ENCODE peak calls at places on chromosomes 4 and X, in eight cellular contexts. One of them, this sample, is unnamed.

GRCh38 chr4:123671633-123672404 is 275.2 kb downstream of the SPRY1 start:
- DNase-seq in naive thymus-derived CD8-positive, alpha-beta T cell: no peak
- DNase-seq in left kidney: no peak
- DNase-seq in fibroblast of mammary gland: no peak
- DNase-seq in activated naive CD4-positive, alpha-beta T cell treated with Interleukin-2 at 50 U/mL for 16 hours: peak; percentile 21
- DNase-seq in stimulated activated CD4-positive, alpha-beta T cell treated with anti-CD3 and anti-CD28 coated beads, Interleukin-15, amount 100 ng/mL, for 24 hours: peak; percentile 53
- DNase-seq in substantia nigra: no peak
- DNase-seq in activated gamma-delta T cell treated with Interleukin-2 at 50 U/mL for 16 hours: no peak
- DNase-seq in this sample: no peak

GRCh38 chrX:13911581-13911980 is 94.7 kb upstream of the GPM6B start:
- DNase-seq in naive thymus-derived CD8-positive, alpha-beta T cell: no peak
- DNase-seq in activated gamma-delta T cell treated with Interleukin-2 at 50 U/mL for 16 hours: no peak
- DNase-seq in left kidney: no peak
- DNase-seq in activated naive CD4-positive, alpha-beta T cell treated with Interleukin-2 at 50 U/mL for 16 hours: no peak
- DNase-seq in stimulated activated CD4-positive, alpha-beta T cell treated with anti-CD3 and anti-CD28 coated beads, Interleukin-15, amount 100 ng/mL, for 24 hours: no peak
- DNase-seq in fibroblast of mammary gland: peak; percentile 75
- DNase-seq in substantia nigra: no peak
- DNase-seq in this sample: no peak

GRCh38 chr4:6580353-6580752 is 5.4 kb downstream of the MAN2B2 start:
- DNase-seq in left kidney: no peak
- DNase-seq in stimulated activated CD4-positive, alpha-beta T cell treated with anti-CD3 and anti-CD28 coated beads, Interleukin-15, amount 100 ng/mL, for 24 hours: no peak
- DNase-seq in substantia nigra: no peak
- DNase-seq in activated gamma-delta T cell treated with Interleukin-2 at 50 U/mL for 16 hours: no peak
- DNase-seq in naive thymus-derived CD8-positive, alpha-beta T cell: no peak
- DNase-seq in fibroblast of mammary gland: no peak
- DNase-seq in activated naive CD4-positive, alpha-beta T cell treated with Interleukin-2 at 50 U/mL for 16 hours: no peak
- DNase-seq in this sample: no peak

GRCh38 chrX:10173331-10173900 is 16.6 kb downstream of the CLCN4 start:
- DNase-seq in stimulated activated CD4-positive, alpha-beta T cell treated with anti-CD3 and anti-CD28 coated beads, Interleukin-15, amount 100 ng/mL, for 24 hours: no peak
- DNase-seq in activated gamma-delta T cell treated with Interleukin-2 at 50 U/mL for 16 hours: no peak
- DNase-seq in substantia nigra: peak; percentile 60
- DNase-seq in activated naive CD4-positive, alpha-beta T cell treated with Interleukin-2 at 50 U/mL for 16 hours: no peak
- DNase-seq in left kidney: peak; percentile 97
- DNase-seq in naive thymus-derived CD8-positive, alpha-beta T cell: no peak
- DNase-seq in fibroblast of mammary gland: peak; percentile 93
- DNase-seq in this sample: no peak

GRCh38 chr4:102311912-102312311 is 33.4 kb downstream of the SLC39A8 start:
- DNase-seq in left kidney: no peak
- DNase-seq in stimulated activated CD4-positive, alpha-beta T cell treated with anti-CD3 and anti-CD28 coated beads, Interleukin-15, amount 100 ng/mL, for 24 hours: no peak
- DNase-seq in substantia nigra: no peak
- DNase-seq in fibroblast of mammary gland: no peak
- DNase-seq in naive thymus-derived CD8-positive, alpha-beta T cell: no peak
- DNase-seq in activated gamma-delta T cell treated with Interleukin-2 at 50 U/mL for 16 hours: no peak
- DNase-seq in activated naive CD4-positive, alpha-beta T cell treated with Interleukin-2 at 50 U/mL for 16 hours: no peak
- DNase-seq in this sample: no peak

GRCh38 chr4:16000708-16001483 is 37.9 kb upstream of the FGFBP2 start:
- DNase-seq in activated gamma-delta T cell treated with Interleukin-2 at 50 U/mL for 16 hours: no peak
- DNase-seq in left kidney: no peak
- DNase-seq in stimulated activated CD4-positive, alpha-beta T cell treated with anti-CD3 and anti-CD28 coated beads, Interleukin-15, amount 100 ng/mL, for 24 hours: no peak
- DNase-seq in substantia nigra: no peak
- DNase-seq in activated naive CD4-positive, alpha-beta T cell treated with Interleukin-2 at 50 U/mL for 16 hours: no peak
- DNase-seq in naive thymus-derived CD8-positive, alpha-beta T cell: no peak
- DNase-seq in fibroblast of mammary gland: no peak
- DNase-seq in this sample: no peak

GRCh38 chrX:91434351-91435168 is at the start of gene PABPC5:
- DNase-seq in activated gamma-delta T cell treated with Interleukin-2 at 50 U/mL for 16 hours: no peak
- DNase-seq in naive thymus-derived CD8-positive, alpha-beta T cell: no peak
- DNase-seq in activated naive CD4-positive, alpha-beta T cell treated with Interleukin-2 at 50 U/mL for 16 hours: no peak
- DNase-seq in substantia nigra: peak; percentile 79
- DNase-seq in fibroblast of mammary gland: peak; percentile 84
- DNase-seq in stimulated activated CD4-positive, alpha-beta T cell treated with anti-CD3 and anti-CD28 coated beads, Interleukin-15, amount 100 ng/mL, for 24 hours: no peak
- DNase-seq in left kidney: peak; percentile 92
- DNase-seq in this sample: peak; percentile 22

GRCh38 chrX:134746379-134746723 is 88.1 kb upstream of the PLAC1 start:
- DNase-seq in activated naive CD4-positive, alpha-beta T cell treated with Interleukin-2 at 50 U/mL for 16 hours: no peak
- DNase-seq in left kidney: no peak
- DNase-seq in stimulated activated CD4-positive, alpha-beta T cell treated with anti-CD3 and anti-CD28 coated beads, Interleukin-15, amount 100 ng/mL, for 24 hours: no peak
- DNase-seq in naive thymus-derived CD8-positive, alpha-beta T cell: no peak
- DNase-seq in substantia nigra: no peak
- DNase-seq in activated gamma-delta T cell treated with Interleukin-2 at 50 U/mL for 16 hours: no peak
- DNase-seq in fibroblast of mammary gland: no peak
- DNase-seq in this sample: no peak

GRCh38 chr4:142377345-142378091 is 468.6 kb downstream of the INPP4B start:
- DNase-seq in left kidney: no peak
- DNase-seq in activated naive CD4-positive, alpha-beta T cell treated with Interleukin-2 at 50 U/mL for 16 hours: no peak
- DNase-seq in naive thymus-derived CD8-positive, alpha-beta T cell: no peak
- DNase-seq in fibroblast of mammary gland: no peak
- DNase-seq in stimulated activated CD4-positive, alpha-beta T cell treated with anti-CD3 and anti-CD28 coated beads, Interleukin-15, amount 100 ng/mL, for 24 hours: no peak
- DNase-seq in substantia nigra: no peak
- DNase-seq in activated gamma-delta T cell treated with Interleukin-2 at 50 U/mL for 16 hours: no peak
- DNase-seq in this sample: no peak

GRCh38 chr4:86291180-86291579 is 68.7 kb downstream of the MAPK10 start:
- DNase-seq in naive thymus-derived CD8-positive, alpha-beta T cell: no peak
- DNase-seq in activated naive CD4-positive, alpha-beta T cell treated with Interleukin-2 at 50 U/mL for 16 hours: no peak
- DNase-seq in activated gamma-delta T cell treated with Interleukin-2 at 50 U/mL for 16 hours: no peak
- DNase-seq in substantia nigra: no peak
- DNase-seq in stimulated activated CD4-positive, alpha-beta T cell treated with anti-CD3 and anti-CD28 coated beads, Interleukin-15, amount 100 ng/mL, for 24 hours: no peak
- DNase-seq in fibroblast of mammary gland: no peak
- DNase-seq in left kidney: no peak
- DNase-seq in this sample: no peak

GRCh38 chrX:148661035-148661434 is 160.6 kb downstream of the AFF2 start:
- DNase-seq in substantia nigra: no peak
- DNase-seq in naive thymus-derived CD8-positive, alpha-beta T cell: no peak
- DNase-seq in activated gamma-delta T cell treated with Interleukin-2 at 50 U/mL for 16 hours: no peak
- DNase-seq in fibroblast of mammary gland: peak; percentile 44
- DNase-seq in left kidney: no peak
- DNase-seq in activated naive CD4-positive, alpha-beta T cell treated with Interleukin-2 at 50 U/mL for 16 hours: no peak
- DNase-seq in stimulated activated CD4-positive, alpha-beta T cell treated with anti-CD3 and anti-CD28 coated beads, Interleukin-15, amount 100 ng/mL, for 24 hours: no peak
- DNase-seq in this sample: no peak

GRCh38 chrX:115229337-115229991 is 4.4 kb downstream of the LRCH2 start:
- DNase-seq in substantia nigra: no peak
- DNase-seq in activated gamma-delta T cell treated with Interleukin-2 at 50 U/mL for 16 hours: no peak
- DNase-seq in naive thymus-derived CD8-positive, alpha-beta T cell: no peak
- DNase-seq in stimulated activated CD4-positive, alpha-beta T cell treated with anti-CD3 and anti-CD28 coated beads, Interleukin-15, amount 100 ng/mL, for 24 hours: no peak
- DNase-seq in left kidney: peak; percentile 23
- DNase-seq in activated naive CD4-positive, alpha-beta T cell treated with Interleukin-2 at 50 U/mL for 16 hours: no peak
- DNase-seq in fibroblast of mammary gland: no peak
- DNase-seq in this sample: no peak

GRCh38 chr4:149795256-149795655 is 20.4 kb downstream of the IQCM start:
- DNase-seq in substantia nigra: no peak
- DNase-seq in activated gamma-delta T cell treated with Interleukin-2 at 50 U/mL for 16 hours: no peak
- DNase-seq in stimulated activated CD4-positive, alpha-beta T cell treated with anti-CD3 and anti-CD28 coated beads, Interleukin-15, amount 100 ng/mL, for 24 hours: no peak
- DNase-seq in activated naive CD4-positive, alpha-beta T cell treated with Interleukin-2 at 50 U/mL for 16 hours: no peak
- DNase-seq in fibroblast of mammary gland: no peak
- DNase-seq in left kidney: no peak
- DNase-seq in naive thymus-derived CD8-positive, alpha-beta T cell: no peak
- DNase-seq in this sample: no peak

GRCh38 chr4:156053174-156053573 is 99.5 kb upstream of the CTSO start:
- DNase-seq in stimulated activated CD4-positive, alpha-beta T cell treated with anti-CD3 and anti-CD28 coated beads, Interleukin-15, amount 100 ng/mL, for 24 hours: no peak
- DNase-seq in substantia nigra: no peak
- DNase-seq in left kidney: no peak
- DNase-seq in activated gamma-delta T cell treated with Interleukin-2 at 50 U/mL for 16 hours: no peak
- DNase-seq in fibroblast of mammary gland: no peak
- DNase-seq in naive thymus-derived CD8-positive, alpha-beta T cell: no peak
- DNase-seq in activated naive CD4-positive, alpha-beta T cell treated with Interleukin-2 at 50 U/mL for 16 hours: no peak
- DNase-seq in this sample: no peak

GRCh38 chrX:20015945-20016617 is 25.2 kb upstream of the BCLAF3 start:
- DNase-seq in left kidney: no peak
- DNase-seq in fibroblast of mammary gland: peak; percentile 75
- DNase-seq in stimulated activated CD4-positive, alpha-beta T cell treated with anti-CD3 and anti-CD28 coated beads, Interleukin-15, amount 100 ng/mL, for 24 hours: no peak
- DNase-seq in naive thymus-derived CD8-positive, alpha-beta T cell: no peak
- DNase-seq in activated naive CD4-positive, alpha-beta T cell treated with Interleukin-2 at 50 U/mL for 16 hours: no peak
- DNase-seq in substantia nigra: no peak
- DNase-seq in activated gamma-delta T cell treated with Interleukin-2 at 50 U/mL for 16 hours: no peak
- DNase-seq in this sample: no peak

GRCh38 chr4:89056953-89057398 is at the start of gene FAM13A:
- DNase-seq in left kidney: peak; percentile 98
- DNase-seq in substantia nigra: peak; percentile 66
- DNase-seq in fibroblast of mammary gland: peak; percentile 98
- DNase-seq in activated naive CD4-positive, alpha-beta T cell treated with Interleukin-2 at 50 U/mL for 16 hours: no peak
- DNase-seq in naive thymus-derived CD8-positive, alpha-beta T cell: peak; percentile 2
- DNase-seq in activated gamma-delta T cell treated with Interleukin-2 at 50 U/mL for 16 hours: no peak
- DNase-seq in stimulated activated CD4-positive, alpha-beta T cell treated with anti-CD3 and anti-CD28 coated beads, Interleukin-15, amount 100 ng/mL, for 24 hours: peak; percentile 8
- DNase-seq in this sample: no peak

GRCh38 chr4:107718351-107718965 is 1.6 kb downstream of the PAPSS1 start:
- DNase-seq in activated naive CD4-positive, alpha-beta T cell treated with Interleukin-2 at 50 U/mL for 16 hours: no peak
- DNase-seq in naive thymus-derived CD8-positive, alpha-beta T cell: no peak
- DNase-seq in substantia nigra: no peak
- DNase-seq in activated gamma-delta T cell treated with Interleukin-2 at 50 U/mL for 16 hours: no peak
- DNase-seq in fibroblast of mammary gland: peak; percentile 12
- DNase-seq in left kidney: no peak
- DNase-seq in stimulated activated CD4-positive, alpha-beta T cell treated with anti-CD3 and anti-CD28 coated beads, Interleukin-15, amount 100 ng/mL, for 24 hours: no peak
- DNase-seq in this sample: no peak

GRCh38 chr4:146318894-146319293 is 104.6 kb downstream of the REELD1 start:
- DNase-seq in naive thymus-derived CD8-positive, alpha-beta T cell: no peak
- DNase-seq in activated naive CD4-positive, alpha-beta T cell treated with Interleukin-2 at 50 U/mL for 16 hours: no peak
- DNase-seq in left kidney: no peak
- DNase-seq in fibroblast of mammary gland: no peak
- DNase-seq in stimulated activated CD4-positive, alpha-beta T cell treated with anti-CD3 and anti-CD28 coated beads, Interleukin-15, amount 100 ng/mL, for 24 hours: no peak
- DNase-seq in substantia nigra: no peak
- DNase-seq in activated gamma-delta T cell treated with Interleukin-2 at 50 U/mL for 16 hours: no peak
- DNase-seq in this sample: no peak